ENCODE peak calls at places on chromosome 20, in ten cellular contexts. J is GM13977; I is HL-60; M is lung microvascular endothelial cell; Z is HuH-7.5; X is substantia nigra; K is SK-MEL-5; W is hippocampal formation; S is NCI-H774; N is effector CD8-positive, alpha-beta T cell. L is an unnamed sample.

GRCh38 chr20:2798814-2799213 is 1.6 kb downstream of the CPXM1 start:
- DNase-seq in J (peak; percentile 46), I (no peak), M (no peak), Z (no peak), X (no peak), K (peak; percentile 43), W (no peak), S (no peak), N (no peak), L (no peak)

GRCh38 chr20:21096321-21097043 is 9.7 kb downstream of the LINC00237 start:
- DNase-seq in J (no peak), I (no peak), M (peak; percentile 27), Z (no peak), X (peak; percentile 31), K (peak; percentile 80), W (peak; percentile 60), S (no peak), N (no peak), L (peak; percentile 86)

GRCh38 chr20:64053841-64054661 is 4.6 kb upstream of the SOX18 start:
- DNase-seq in J (peak; percentile 64), I (no peak), M (peak; percentile 92), Z (peak; percentile 66), X (no peak), K (peak; percentile 43), W (no peak), S (no peak), N (no peak), L (no peak)

GRCh38 chr20:5864428-5864827 is 85.9 kb downstream of the TRMT6 start:
- DNase-seq in J (no peak), I (no peak), M (no peak), Z (no peak), X (no peak), K (no peak), W (no peak), S (no peak), N (no peak), L (no peak)

GRCh38 chr20:20683481-20683880 is 29.0 kb downstream of the RALGAPA2 start:
- DNase-seq in J (no peak), I (peak; percentile 40), M (no peak), Z (no peak), X (no peak), K (no peak), W (no peak), S (no peak), N (no peak), L (no peak)

GRCh38 chr20:57008217-57008616 is 258.2 kb downstream of the BMP7 start:
- DNase-seq in J (no peak), I (no peak), M (no peak), Z (no peak), X (no peak), K (no peak), W (no peak), S (no peak), N (no peak), L (no peak)

GRCh38 chr20:53582574-53583351 is 10.9 kb downstream of the ZNF217 start:
- DNase-seq in J (no peak), I (peak; percentile 77), M (peak; percentile 82), Z (no peak), X (no peak), K (peak; percentile 63), W (no peak), S (no peak), N (no peak), L (no peak)

GRCh38 chr20:59777321-59777705 is 156.1 kb downstream of the SYCP2 start:
- DNase-seq in J (no peak), I (no peak), M (no peak), Z (no peak), X (no peak), K (no peak), W (peak; percentile 5), S (no peak), N (no peak), L (peak; percentile 70)

GRCh38 chr20:23350855-23351838 is 556 bp downstream of the NXT1 start:
- DNase-seq in J (peak; percentile 70), I (peak; percentile 45), M (peak; percentile 52), Z (peak; percentile 55), X (no peak), K (peak; percentile 47), W (no peak), S (no peak), N (peak; percentile 48), L (no peak)

GRCh38 chr20:20214757-20215275 is 153.1 kb upstream of the INSM1 start:
- DNase-seq in J (no peak), I (no peak), M (no peak), Z (no peak), X (no peak), K (no peak), W (no peak), S (peak; percentile 51), N (no peak), L (no peak)

GRCh38 chr20:37880726-37881591 is 22.0 kb upstream of the VSTM2L start:
- DNase-seq in J (no peak), I (no peak), M (no peak), Z (no peak), X (no peak), K (no peak), W (no peak), S (no peak), N (no peak), L (no peak)

GRCh38 chr20:15187612-15188011 is 850.2 kb upstream of the FLRT3 start:
- DNase-seq in J (no peak), I (no peak), M (no peak), Z (no peak), X (no peak), K (no peak), W (no peak), S (no peak), N (no peak), L (no peak)

L was measured in esophagus muscularis mucosa.